ENCODE peak calls at places on chromosomes 2 and 18, in four cellular contexts. A is GM12878, Q is WTC11, I is K562. P is an unnamed sample.
A peak's percentile ranks its signal among the peaks of the same experiment; 100 is the strongest.

GRCh38 chr2:240479111-240479501 is 43.6 kb downstream of the GPC1 start:
- DNase-seq in A (no peak), Q (peak; percentile 7), I (no peak), P (peak; percentile 4)

GRCh38 chr2:241080405-241081189 is 21.5 kb downstream of the MTERF4 start:
- DNase-seq in A (no peak), Q (no peak), I (no peak), P (no peak)

GRCh38 chr2:54041135-54041534 is 70.3 kb upstream of the PSME4 start:
- DNase-seq in A (no peak), Q (no peak), I (no peak), P (no peak)

GRCh38 chr2:156908825-156909224 is 348.7 kb upstream of the GALNT5 start:
- DNase-seq in A (no peak), Q (no peak), I (no peak), P (no peak)

GRCh38 chr2:223537669-223538601 is 64.2 kb downstream of the SCG2 start:
- DNase-seq in A (no peak), Q (no peak), I (no peak), P (no peak)

GRCh38 chr2:138615257-138615656 is 113.7 kb downstream of the SPOPL start:
- DNase-seq in A (no peak), Q (no peak), I (no peak), P (no peak)

GRCh38 chr2:207530160-207531023 is 630 bp downstream of the CREB1 start:
- DNase-seq in A (no peak), Q (no peak), I (peak; percentile 58), P (peak; percentile 82)

GRCh38 chr2:70907130-70907756 is 28.5 kb upstream of the ATP6V1B1 start:
- DNase-seq in A (no peak), Q (no peak), I (no peak), P (no peak)

GRCh38 chr2:127201452-127201851 is 18.6 kb downstream of the CYP27C1 start:
- DNase-seq in A (no peak), Q (no peak), I (no peak), P (no peak)

GRCh38 chr2:10529611-10530010 is 81.5 kb upstream of the ODC1 start:
- DNase-seq in A (no peak), Q (no peak), I (no peak), P (peak; percentile 22)

GRCh38 chr2:37168217-37168981 is 11.6 kb upstream of the EIF2AK2 start:
- DNase-seq in A (no peak), Q (peak; percentile 37), I (peak; percentile 66), P (peak; percentile 91)

GRCh38 chr2:77228379-77228778 is 293.8 kb downstream of the LRRTM4 start:
- DNase-seq in A (no peak), Q (no peak), I (no peak), P (peak; percentile 10)

GRCh38 chr2:100666996-100667395 is 104.2 kb downstream of the PDCL3 start:
- DNase-seq in A (no peak), Q (no peak), I (no peak), P (no peak)

GRCh38 chr2:59223737-59224136 is 982.6 kb upstream of the FANCL start:
- DNase-seq in A (no peak), Q (no peak), I (no peak), P (no peak)

GRCh38 chr18:48098538-48098937 is 168.1 kb upstream of the SMAD2 start:
- DNase-seq in A (no peak), Q (no peak), I (peak; percentile 39), P (no peak)

GRCh38 chr18:32469190-32469611 is 1.5 kb downstream of the GAREM1 start:
- DNase-seq in A (no peak), Q (no peak), I (no peak), P (peak; percentile 66)

GRCh38 chr18:45782662-45783061 is 42.8 kb upstream of the SIGLEC15 start:
- DNase-seq in A (no peak), Q (no peak), I (no peak), P (no peak)

GRCh38 chr18:36186461-36187137 is 698 bp upstream of the MOCOS start:
- DNase-seq in A (no peak), Q (peak; percentile 65), I (peak; percentile 69), P (peak; percentile 62)

GRCh38 chr2:68716539-68716938 is 18.1 kb upstream of the ARHGAP25 start:
- DNase-seq in A (no peak), Q (no peak), I (no peak), P (no peak)
- TF ChIP-seq USF1 in A (no peak), Q (no peak), I (no peak), P (no peak)

DNA sequence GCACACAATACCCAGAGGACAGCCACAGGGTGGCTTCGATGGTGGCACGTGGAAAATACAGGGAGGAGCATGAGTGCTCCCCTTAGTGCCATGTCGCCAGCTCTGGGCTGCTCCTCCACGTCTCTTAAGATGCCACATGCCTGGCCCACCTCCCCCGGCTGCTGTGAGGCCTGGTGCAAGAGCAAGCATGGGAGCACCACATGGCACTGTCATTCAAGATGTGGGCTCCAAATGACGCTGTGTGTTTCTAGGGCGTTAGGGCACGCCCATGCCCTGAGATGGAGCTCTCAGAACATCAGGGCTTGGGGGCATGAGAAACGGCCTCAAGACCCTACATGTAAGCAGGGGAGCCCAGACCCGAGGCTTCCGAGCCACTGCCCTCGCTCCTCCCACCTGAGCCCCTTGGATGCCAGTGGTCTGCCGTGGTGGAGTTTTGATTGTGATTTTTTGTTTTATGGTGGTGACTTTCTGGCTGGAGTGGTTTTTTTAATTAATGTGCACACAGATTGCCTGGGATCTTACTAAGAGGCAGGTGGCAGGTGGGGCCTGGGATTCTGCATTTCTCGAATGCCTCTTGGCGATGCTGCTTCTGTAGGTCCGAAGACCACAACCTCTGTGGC is 239.3 kb downstream of the GBX2 start:
- DNase-seq in A (no peak), Q (no peak), I (no peak), P (no peak)
- TF ChIP-seq USF1 in A (no peak), Q (no peak), I (no peak), P (no peak)

DNA sequence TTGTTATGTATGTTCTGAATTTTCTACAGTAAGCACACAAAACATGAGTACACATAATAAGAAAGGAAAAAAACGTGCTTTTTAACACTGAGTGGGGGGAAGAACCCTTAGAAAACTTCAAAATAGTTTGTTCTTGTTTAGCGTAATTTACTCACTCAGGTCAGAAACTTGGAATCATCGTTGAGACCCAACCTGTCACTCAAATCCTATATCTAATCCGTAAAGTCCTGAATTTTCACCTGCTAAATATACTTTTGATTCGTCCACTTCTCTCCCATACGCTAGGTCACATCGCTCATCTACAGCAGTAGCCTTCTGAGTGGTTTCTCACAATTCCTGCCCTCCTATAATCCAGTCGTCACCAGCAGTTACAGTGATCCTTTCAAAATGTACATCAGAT is 767 bp downstream of the TPRKB start:
- DNase-seq in A (no peak), Q (no peak), I (no peak), P (no peak)
- TF ChIP-seq USF1 in A (no peak), Q (no peak), I (no peak), P (no peak)

GRCh38 chr2:24334245-24334633 is 26.1 kb downstream of the ITSN2 start:
- DNase-seq in A (no peak), Q (no peak), I (no peak), P (no peak)
- TF ChIP-seq USF1 in A (no peak), Q (no peak), I (no peak), P (no peak)

DNA sequence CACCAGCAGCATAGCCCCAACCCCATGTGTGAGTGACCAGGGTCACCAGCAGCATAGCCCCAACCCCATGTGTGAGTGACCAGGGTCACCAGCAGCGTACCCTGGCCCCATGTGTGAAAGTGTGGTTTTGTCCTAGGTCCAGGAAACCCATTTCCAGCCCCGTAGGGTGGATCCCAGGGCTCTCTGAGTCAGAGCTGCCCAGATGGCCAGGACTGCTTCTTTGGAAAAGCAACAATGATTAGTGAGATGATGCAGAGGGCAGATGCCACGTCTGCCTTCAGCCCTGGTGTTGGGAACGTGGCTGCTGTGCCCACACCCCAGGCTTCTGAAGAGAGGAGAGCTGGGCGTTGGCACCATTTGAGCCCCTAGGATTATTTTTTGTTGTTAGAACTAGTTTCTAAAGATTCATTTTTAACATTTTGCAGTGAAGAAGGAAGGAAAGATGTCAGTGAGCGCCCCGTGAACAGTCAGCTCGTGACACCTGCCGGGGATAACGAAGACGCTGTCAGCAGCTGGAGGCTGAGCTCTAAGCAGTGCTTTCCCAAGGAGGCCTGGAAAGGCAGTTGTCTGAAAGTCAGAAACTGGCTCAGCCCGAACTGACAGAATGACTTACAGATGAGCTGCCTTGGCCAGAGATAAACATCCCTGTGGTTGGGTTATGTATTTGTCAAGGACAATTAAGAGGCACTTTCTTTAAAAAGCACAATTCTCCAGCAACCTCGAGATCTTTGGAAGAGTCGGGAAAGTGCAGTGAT is 32.1 kb upstream of the KCNG2 start:
- DNase-seq in A (no peak), Q (no peak), I (no peak), P (no peak)
- TF ChIP-seq USF1 in A (no peak), Q (no peak), I (no peak), P (no peak)

P was measured in SK-N-SH.